ENCODE peak calls at places on chromosomes 3 and 15, in ten cellular contexts. K, T, W, P, Q, B, H, O, N and L are unnamed samples.

GRCh38 chr3:50246517-50246954 is 10.5 kb downstream of the GNAI2 start:
- DNase-seq in O (peak), Q (peak), K (no peak), P (no peak), H (peak), B (peak), N (peak), T (peak), W (peak), L (no peak)

GRCh38 chr3:6516694-6517093 is 344.2 kb upstream of the GRM7 start:
- DNase-seq in O (no peak), P (no peak), Q (no peak), B (no peak), T (no peak), W (no peak), H (no peak), N (no peak), K (no peak), L (no peak)

GRCh38 chr15:67105065-67105951 is 39.9 kb downstream of the SMAD3 start:
- DNase-seq in O (peak), K (no peak), N (no peak), H (no peak), T (peak), W (peak), P (peak), B (no peak), Q (peak), L (no peak)

GRCh38 chr3:131228522-131228921 is 153.1 kb upstream of the NUDT16 start:
- DNase-seq in T (no peak), H (no peak), K (no peak), N (no peak), W (no peak), B (no peak), Q (no peak), O (no peak), P (no peak), L (no peak)

GRCh38 chr3:168096210-168096795 is 579 bp upstream of the GOLIM4 start:
- DNase-seq in Q (peak), T (peak), B (peak), O (peak), P (peak), N (peak), W (peak), H (peak), K (no peak), L (peak)

GRCh38 chr3:49906004-49906860 is 2.6 kb upstream of the MST1R start:
- DNase-seq in H (peak), P (peak), T (peak), K (peak), W (peak), Q (peak), O (no peak), B (peak), N (peak), L (peak)

GRCh38 chr15:32030795-32031194 is 480 bp downstream of the CHRNA7 start:
- DNase-seq in O (no peak), N (peak), Q (no peak), P (no peak), W (no peak), H (peak), T (peak), B (no peak), K (peak), L (peak)

GRCh38 chr15:63891079-63891762 is 57.5 kb upstream of the HERC1 start:
- DNase-seq in O (no peak), N (peak), H (peak), B (peak), Q (peak), T (peak), P (peak), K (peak), W (peak), L (peak)

DNA sequence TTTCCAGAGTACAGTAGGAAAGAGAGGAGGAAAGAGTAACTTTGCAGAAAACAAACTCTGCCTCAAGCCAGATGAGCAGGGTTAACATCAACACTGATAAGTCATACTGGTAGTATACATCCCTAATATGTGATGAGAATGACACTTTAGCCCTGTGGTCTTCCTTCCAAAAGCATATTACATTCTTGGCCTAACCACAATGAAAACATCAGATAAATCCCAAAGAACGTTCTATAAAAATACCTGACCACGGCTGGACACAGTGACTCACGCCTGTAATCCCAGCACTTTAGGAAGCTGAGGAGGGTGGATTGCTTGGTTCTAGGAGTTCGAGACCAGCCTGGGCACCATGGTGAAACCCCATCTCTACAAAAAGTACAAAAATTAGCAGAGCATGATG is 4.8 kb downstream of the TMCC1 start:
- DNase-seq in Q (peak), N (no peak), H (no peak), W (peak), P (no peak), B (no peak), O (peak), K (no peak), T (peak), L (no peak)
- TF ChIP-seq CTCF in Q (no peak), N (no peak), H (no peak), W (no peak), P (no peak), B (no peak), O (no peak), K (no peak), T (no peak), L (no peak)

GRCh38 chr3:182698078-182698477 is 95.2 kb upstream of the ATP11B start:
- DNase-seq in K (no peak), B (no peak), Q (no peak), P (no peak), T (no peak), H (no peak), O (no peak), N (no peak), W (no peak), L (no peak)
- TF ChIP-seq CTCF in K (no peak), B (no peak), Q (no peak), P (no peak), T (no peak), H (no peak), O (no peak), N (no peak), W (peak), L (no peak)

DNA sequence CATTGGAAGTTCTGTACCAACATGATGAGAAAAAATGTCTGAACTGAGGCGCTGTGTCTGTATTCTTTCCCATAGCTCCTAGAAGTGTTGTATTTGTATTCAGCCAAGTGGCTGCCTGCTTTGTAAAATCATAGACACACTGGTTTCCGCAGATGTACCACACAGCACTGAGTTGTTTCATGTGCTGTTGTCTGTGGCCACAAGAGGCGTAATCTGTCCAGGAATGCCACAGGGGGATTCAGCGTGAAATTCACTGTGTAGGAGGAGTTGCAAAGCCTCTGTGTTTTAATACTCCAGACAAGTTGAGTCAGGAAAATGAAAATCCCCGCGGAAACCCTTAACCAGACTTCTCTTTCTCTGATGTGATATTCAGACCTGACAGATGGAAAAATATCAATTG is 462.2 kb downstream of the NSUN3 start:
- DNase-seq in T (peak), N (peak), K (no peak), H (no peak), P (no peak), O (no peak), B (no peak), W (peak), Q (peak), L (peak)
- TF ChIP-seq CTCF in T (no peak), N (peak), K (no peak), H (peak), P (no peak), O (no peak), B (peak), W (peak), Q (peak), L (peak)

GRCh38 chr15:38255690-38256089 is 3.1 kb downstream of the SPRED1 start:
- DNase-seq in N (no peak), K (no peak), Q (no peak), H (no peak), P (no peak), B (no peak), W (no peak), T (no peak), O (no peak), L (no peak)

GRCh38 chr15:38257676-38258075 is 5.0 kb downstream of the SPRED1 start:
- DNase-seq in H (no peak), K (no peak), Q (no peak), O (no peak), T (no peak), W (no peak), B (no peak), N (no peak), P (no peak), L (no peak)

GRCh38 chr15:38263996-38264395 is 11.4 kb downstream of the SPRED1 start:
- DNase-seq in N (no peak), B (no peak), O (no peak), T (no peak), H (no peak), W (no peak), Q (peak), P (no peak), K (no peak), L (no peak)

GRCh38 chr15:38259134-38259533 is 6.5 kb downstream of the SPRED1 start:
- DNase-seq in O (no peak), T (no peak), N (no peak), B (no peak), K (no peak), Q (no peak), H (no peak), P (no peak), W (no peak), L (no peak)

GRCh38 chr15:38260077-38260476 is 7.4 kb downstream of the SPRED1 start:
- DNase-seq in W (no peak), N (peak), T (no peak), O (no peak), P (no peak), Q (peak), K (no peak), H (no peak), B (no peak), L (no peak)
- TF ChIP-seq CTCF in W (no peak), N (peak), T (no peak), O (peak), P (no peak), Q (peak), K (no peak), H (no peak), B (no peak), L (no peak)

DNA sequence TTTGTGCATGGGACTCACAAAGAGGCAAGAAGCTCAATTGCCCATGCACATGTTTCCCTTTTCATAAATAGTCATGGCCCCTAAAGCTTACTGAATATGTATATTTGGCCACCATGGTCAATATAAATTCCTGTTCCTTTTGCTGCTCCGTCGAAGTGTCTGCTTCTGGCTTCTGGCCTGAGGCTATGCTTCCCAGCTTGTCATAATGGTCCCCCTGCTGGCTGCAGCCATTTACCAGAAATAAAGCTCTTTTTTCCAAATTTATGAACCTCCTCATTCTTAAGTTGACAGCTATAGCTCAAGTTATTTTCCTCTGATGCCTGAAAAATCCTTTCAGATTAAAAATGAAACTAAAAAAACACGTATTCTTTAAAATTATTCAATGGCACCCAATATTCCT is 602.1 kb downstream of the VGLL3 start:
- DNase-seq in P (no peak), H (no peak), K (no peak), T (peak), Q (no peak), W (peak), O (no peak), N (no peak), B (no peak), L (no peak)
- TF ChIP-seq CTCF in P (no peak), H (no peak), K (no peak), T (no peak), Q (no peak), W (peak), O (no peak), N (peak), B (peak), L (no peak)